ENCODE peak calls at places on chromosome 22, in seven cellular contexts. N is GM20000; D is non-pigmented ciliary epithelial cell; Y is germinal center; A is T-cell; V is stimulated activated CD8-positive, alpha-beta memory T cell treated with anti-CD3 and anti-CD28 coated beads, Interleukin-2, amount 100 ng/mL, for 1 hour; L is stimulated activated CD4-positive, alpha-beta T cell treated with anti-CD3 and anti-CD28 coated beads, Interleukin-4, amount 100 ng/mL, for 24 hours. P is an unnamed sample.

GRCh38 chr22:17576475-17576874 is 13.2 kb downstream of the SLC25A18 start:
- DNase-seq in A (no peak), D (peak; percentile 83), N (no peak), V (no peak), Y (no peak), L (no peak), P (no peak)

GRCh38 chr22:39343259-39344045 is 6.3 kb upstream of the SYNGR1 start:
- DNase-seq in L (peak; percentile 63), D (no peak), V (no peak), Y (peak; percentile 72), N (peak; percentile 74), A (peak; percentile 53), P (no peak)

GRCh38 chr22:35102663-35103062 is 36.7 kb downstream of the ISX start:
- DNase-seq in L (no peak), V (no peak), A (no peak), Y (peak; percentile 5), N (peak; percentile 41), D (peak; percentile 2), P (no peak)

GRCh38 chr22:46245515-46245914 is 4.6 kb downstream of the CDPF1 start:
- DNase-seq in N (no peak), D (no peak), V (no peak), Y (no peak), L (no peak), A (no peak), P (no peak)

GRCh38 chr22:43077121-43077877 is 11.9 kb downstream of the TTLL1 start:
- DNase-seq in D (no peak), L (no peak), Y (no peak), V (no peak), A (no peak), N (no peak), P (no peak)

GRCh38 chr22:49119551-49119952 is 708.1 kb downstream of the BRD1 start:
- DNase-seq in D (no peak), Y (no peak), A (no peak), V (no peak), L (no peak), N (no peak), P (no peak)

GRCh38 chr22:37518509-37519267 is 527 bp downstream of the CARD10 start:
- DNase-seq in V (no peak), N (no peak), D (no peak), A (no peak), L (no peak), Y (no peak), P (no peak)

GRCh38 chr22:22578702-22579424 is 19.8 kb upstream of the PRAME start:
- DNase-seq in N (no peak), D (peak; percentile 23), A (no peak), V (no peak), L (no peak), Y (no peak), P (no peak)

GRCh38 chr22:22702159-22702873 is 57.9 kb downstream of the GGTLC2 start:
- DNase-seq in D (no peak), V (no peak), L (no peak), A (no peak), Y (no peak), N (no peak), P (no peak)

GRCh38 chr22:23847310-23847920 is 8.6 kb upstream of the DERL3 start:
- DNase-seq in L (no peak), D (no peak), V (no peak), Y (no peak), N (no peak), A (no peak), P (no peak)

GRCh38 chr22:50584106-50585096 is 1.8 kb upstream of the CHKB start:
- DNase-seq in V (no peak), N (no peak), Y (no peak), D (no peak), L (no peak), A (no peak), P (no peak)

GRCh38 chr22:24146791-24147353 is 34.4 kb upstream of the SUSD2 start:
- DNase-seq in L (no peak), D (no peak), Y (no peak), A (no peak), N (no peak), V (no peak), P (no peak)